ENCODE peak calls at places on chromosomes 16 and 17, in six cellular contexts. L is gastrocnemius medialis, C is Peyer's patch, M is GM12878, I is A549, E is ovary. K is an unnamed sample.

GRCh38 chr16:9345046-9345445 is 253.6 kb downstream of the HAPSTR1 start:
- DNase-seq in I (no peak), M (no peak), E (no peak), C (no peak), L (no peak), K (no peak)

GRCh38 chr16:12063435-12063834 is 86.9 kb downstream of the SNX29 start:
- DNase-seq in I (no peak), M (no peak), L (peak), E (no peak), C (no peak), K (no peak)

GRCh38 chr16:48592839-48593429 is 17.0 kb downstream of the N4BP1 start:
- DNase-seq in I (peak), C (no peak), M (no peak), L (no peak), E (no peak), K (no peak)

GRCh38 chr16:66236301-66236700 is 130.2 kb upstream of the CDH5 start:
- DNase-seq in C (peak), M (no peak), L (no peak), I (no peak), E (no peak), K (no peak)

GRCh38 chr17:40542562-40543411 is 22.5 kb downstream of the CCR7 start:
- DNase-seq in C (peak), M (no peak), L (peak), I (peak), E (peak), K (no peak)

GRCh38 chr17:7849185-7850117 is 5.4 kb upstream of the TMEM88 start:
- DNase-seq in M (no peak), L (no peak), C (no peak), E (peak), I (no peak), K (no peak)

GRCh38 chr16:56488035-56488434 is 31.8 kb downstream of the BBS2 start:
- DNase-seq in E (no peak), I (no peak), L (no peak), C (no peak), M (no peak), K (no peak)

GRCh38 chr17:29577009-29577777 is 8.7 kb downstream of the TP53I13 start:
- DNase-seq in M (no peak), E (no peak), I (no peak), L (peak), C (no peak), K (no peak)

GRCh38 chr17:77253611-77254051 is 112.9 kb downstream of the SEC14L1 start:
- DNase-seq in M (no peak), E (no peak), L (no peak), C (no peak), I (no peak), K (no peak)

GRCh38 chr17:56222255-56222654 is 69.0 kb downstream of the ANKFN1 start:
- DNase-seq in I (no peak), E (no peak), L (no peak), C (no peak), M (no peak), K (no peak)

GRCh38 chr17:31275126-31275525 is 21.9 kb downstream of the OMG start:
- DNase-seq in E (no peak), M (no peak), C (no peak), L (no peak), I (no peak), K (no peak)

GRCh38 chr17:79393358-79394038 is 217.4 kb downstream of the RBFOX3 start:
- DNase-seq in M (no peak), L (peak), I (peak), C (peak), E (peak), K (peak)

GRCh38 chr16:67210069-67210937 is 11.4 kb downstream of the ELMO3 start:
- DNase-seq in I (no peak), C (no peak), L (no peak), M (no peak), E (peak), K (no peak)

GRCh38 chr16:78133919-78134318 is 34.5 kb downstream of the WWOX start:
- DNase-seq in C (no peak), M (no peak), I (peak), E (no peak), L (no peak), K (no peak)

GRCh38 chr16:4232541-4233386 is 9.1 kb downstream of the SRL start:
- DNase-seq in I (no peak), E (no peak), L (peak), M (no peak), C (no peak), K (peak)

GRCh38 chr16:80150978-80151705 is 389.7 kb upstream of the DYNLRB2 start:
- DNase-seq in M (no peak), E (no peak), L (no peak), C (no peak), I (no peak), K (no peak)

GRCh38 chr17:80082403-80083135 is 18.8 kb upstream of the GAA start:
- DNase-seq in M (no peak), L (peak), E (peak), C (no peak), I (peak), K (peak)

GRCh38 chr17:48483471-48484131 is 47.2 kb downstream of the HOXB1 start:
- DNase-seq in C (no peak), M (no peak), L (no peak), E (no peak), I (no peak), K (peak)

GRCh38 chr16:15972046-15972868 is 22.8 kb downstream of the ABCC1 start:
- DNase-seq in E (no peak), L (no peak), M (no peak), C (no peak), I (peak), K (peak)

GRCh38 chr17:80168371-80168770 is 1.5 kb upstream of the CARD14 start:
- DNase-seq in L (no peak), M (no peak), I (no peak), E (no peak), C (no peak), K (no peak)

DNA sequence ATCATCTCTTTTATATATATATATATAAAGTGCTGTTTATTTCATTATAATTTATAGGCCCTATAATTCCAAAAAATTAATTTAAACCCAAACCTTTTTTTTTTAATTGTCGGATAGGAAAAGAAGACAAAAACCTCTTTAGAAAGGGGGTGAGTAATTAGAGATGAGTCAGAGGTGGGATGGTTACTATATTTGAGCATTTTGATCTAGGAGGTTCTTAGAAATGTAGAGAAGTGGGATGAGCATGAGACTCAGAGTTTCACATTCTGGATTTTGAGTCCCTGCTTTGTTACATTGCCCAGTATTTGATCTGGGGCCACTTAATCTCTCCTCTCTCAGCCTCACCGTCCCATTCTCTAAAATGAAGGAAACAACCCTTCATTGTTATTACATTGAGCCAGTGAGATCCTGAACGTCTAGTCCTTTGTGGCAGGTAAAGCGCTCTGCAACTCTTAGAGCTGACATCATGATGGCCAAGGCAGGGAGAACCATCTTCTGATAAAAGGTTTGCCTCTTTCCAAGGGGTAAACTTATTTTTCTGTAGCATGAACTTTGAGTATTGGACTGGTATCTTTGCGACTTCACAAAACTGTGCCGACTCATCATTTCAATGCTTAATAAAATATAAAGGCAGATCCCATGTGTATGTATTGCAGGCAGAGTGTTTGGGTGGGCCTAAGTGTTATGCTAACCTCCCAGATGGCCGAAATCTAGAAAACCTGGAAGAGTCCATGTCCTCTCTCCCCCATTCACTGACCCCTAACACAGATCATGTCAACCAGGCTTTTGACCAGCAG is 21.3 kb downstream of the HS3ST3B1 start:
- DNase-seq in I (no peak), L (no peak), M (no peak), C (no peak), E (no peak), K (no peak)
- TF ChIP-seq POLR2A in I (no peak), L (no peak), M (no peak), C (no peak), E (no peak), K (no peak)

GRCh38 chr16:52861614-52862022 is 191.1 kb downstream of the CHD9NB start:
- DNase-seq in I (peak), C (no peak), M (no peak), E (no peak), L (no peak), K (no peak)
- TF ChIP-seq POLR2A in I (no peak), C (no peak), M (no peak), E (no peak), L (no peak), K (no peak)

DNA sequence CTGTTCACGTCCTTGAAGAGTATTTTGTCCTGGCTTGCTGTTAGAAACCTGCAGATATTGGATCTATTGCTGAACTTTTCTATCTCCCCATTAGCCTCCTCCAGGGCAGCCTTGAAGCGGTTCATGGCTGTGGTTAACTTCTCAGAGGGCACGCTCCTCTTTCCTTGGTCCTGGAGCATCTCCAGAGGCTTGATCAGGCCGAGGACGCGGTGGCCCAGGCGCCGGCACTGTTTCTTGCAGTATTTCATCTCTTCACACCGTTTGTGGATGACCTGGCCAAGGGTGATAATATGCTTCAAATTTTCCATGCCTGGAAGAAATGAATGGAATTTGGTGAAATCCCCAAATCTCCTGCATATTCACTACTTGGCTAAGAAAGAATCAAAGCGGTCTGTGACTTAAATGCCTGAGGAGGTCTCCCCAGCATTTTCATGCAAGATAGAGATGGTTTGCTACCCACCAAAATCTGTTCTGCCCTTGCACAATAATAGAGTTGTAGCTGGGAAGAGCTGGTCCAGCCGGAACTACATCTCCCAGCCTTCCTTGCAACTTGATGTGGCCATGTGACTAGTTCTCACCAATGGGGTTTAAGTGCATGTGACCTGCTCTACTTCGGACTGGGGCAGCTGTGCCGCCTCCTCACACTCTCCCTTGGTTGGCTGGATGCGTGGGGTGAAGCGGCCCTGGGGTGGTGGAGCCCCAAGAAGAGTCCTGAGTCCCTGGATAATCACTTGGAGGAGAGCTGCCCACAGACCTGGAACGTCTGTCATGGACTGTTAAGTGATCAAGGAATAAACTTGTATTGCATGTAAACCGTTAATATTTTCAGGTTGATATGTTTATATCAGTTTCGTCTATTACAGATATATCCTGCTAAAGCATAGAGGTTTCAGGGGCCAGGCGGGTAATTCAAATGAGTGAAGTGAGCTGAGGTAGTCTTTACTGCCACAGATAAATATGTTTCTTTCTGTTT is 4.9 kb downstream of the MLKL start:
- DNase-seq in M (peak), L (peak), E (peak), C (peak), I (peak), K (peak)
- TF ChIP-seq POLR2A in M (peak), L (no peak), E (no peak), C (peak), I (peak), K (peak)

GRCh38 chr17:75487351-75488070 is 27.8 kb downstream of the CASKIN2 start:
- DNase-seq in C (no peak), L (peak), I (no peak), E (no peak), M (no peak), K (no peak)
- TF ChIP-seq POLR2A in C (no peak), L (no peak), I (no peak), E (no peak), M (peak), K (no peak)